ENCODE peak calls at places on chromosomes 6 and 20, in eight cellular contexts. O, F, H, D, V, P, A and B are unnamed samples.
A peak's percentile ranks its signal among the peaks of the same experiment; 100 is the strongest.

GRCh38 chr6:32147401-32148132 is 4.2 kb downstream of the PRRT1 start:
- DNase-seq in O (no peak), F (no peak), H (no peak), D (no peak), V (no peak), P (no peak), A (no peak), B (no peak)

GRCh38 chr20:49278817-49279676 is 1.2 kb upstream of the ZNFX1 start:
- DNase-seq in O (no peak), F (peak; percentile 69), H (no peak), D (no peak), V (no peak), P (no peak), A (peak; percentile 37), B (peak; percentile 65)

GRCh38 chr6:147510949-147511590 is 2.6 kb downstream of the SAMD5 start:
- DNase-seq in O (no peak), F (no peak), H (no peak), D (no peak), V (no peak), P (no peak), A (no peak), B (no peak)

GRCh38 chr20:24634855-24635254 is 165.4 kb downstream of the SYNDIG1 start:
- DNase-seq in O (no peak), F (peak; percentile 95), H (no peak), D (no peak), V (peak; percentile 29), P (peak; percentile 90), A (peak; percentile 34), B (peak; percentile 87)

GRCh38 chr20:62815066-62815991 is 1.5 kb upstream of the COL9A3 start:
- DNase-seq in O (no peak), F (peak; percentile 65), H (no peak), D (no peak), V (no peak), P (peak; percentile 58), A (peak; percentile 66), B (no peak)

GRCh38 chr6:161922631-161923119 is 648.8 kb upstream of the AGPAT4 start:
- DNase-seq in O (no peak), F (peak; percentile 86), H (peak; percentile 38), D (no peak), V (peak; percentile 75), P (peak; percentile 78), A (peak; percentile 52), B (peak; percentile 28)

GRCh38 chr6:21213492-21213891 is 380.1 kb upstream of the SOX4 start:
- DNase-seq in O (peak; percentile 84), F (no peak), H (no peak), D (no peak), V (no peak), P (peak; percentile 25), A (no peak), B (no peak)

GRCh38 chr6:10954590-10955010 is 67.7 kb downstream of the SYCP2L start:
- DNase-seq in O (peak; percentile 31), F (peak; percentile 81), H (peak; percentile 69), D (peak; percentile 77), V (peak; percentile 54), P (peak; percentile 68), A (peak; percentile 91), B (peak; percentile 85)

GRCh38 chr6:84282566-84282965 is 55.1 kb upstream of the CEP162 start:
- DNase-seq in O (no peak), F (peak; percentile 75), H (no peak), D (no peak), V (no peak), P (peak; percentile 86), A (no peak), B (no peak)

GRCh38 chr20:38426006-38426405 is 9.1 kb downstream of the SNHG17 start:
- DNase-seq in O (no peak), F (peak; percentile 98), H (no peak), D (no peak), V (no peak), P (peak; percentile 93), A (no peak), B (peak; percentile 84)

DNA sequence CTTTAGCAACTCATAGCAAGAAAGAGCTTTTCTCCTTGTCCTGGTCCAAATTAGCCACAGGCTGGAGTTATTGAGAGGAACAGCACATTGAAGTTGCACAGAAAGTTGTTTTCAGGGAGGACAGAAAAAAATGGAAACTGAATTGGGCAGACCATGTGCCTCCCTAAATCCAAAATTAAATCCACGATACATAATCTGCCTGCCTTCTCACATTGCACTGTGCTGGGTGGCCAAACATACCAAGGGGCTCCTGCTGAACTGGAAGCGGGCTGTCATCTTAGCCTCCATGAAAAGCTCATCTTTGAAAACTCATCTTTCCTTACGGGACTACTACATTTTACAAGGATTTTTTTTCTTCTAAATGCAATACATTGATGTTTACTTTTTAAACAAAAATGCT is 59.9 kb downstream of the TNFAIP3 start:
- DNase-seq in O (no peak), F (no peak), H (no peak), D (no peak), V (no peak), P (no peak), A (no peak), B (no peak)
- H3K9ac ChIP-seq in O (peak overlapping the region; percentile 60), F (no peak overlapping the region), H (no peak overlapping the region), D (no peak overlapping the region), V (no peak overlapping the region), P (no peak overlapping the region), A (no peak overlapping the region), B (peak overlapping the region; percentile 53)

GRCh38 chr20:34111712-34112599 is at the start of gene EIF2S2:
- DNase-seq in O (peak; percentile 95), F (peak; percentile 99), H (peak; percentile 99), D (peak; percentile 98), V (peak; percentile 97), P (peak; percentile 97), A (peak; percentile 100), B (peak; percentile 99)

GRCh38 chr20:34108616-34109174 is 3.3 kb downstream of the EIF2S2 start:
- DNase-seq in O (no peak), F (peak; percentile 29), H (no peak), D (no peak), V (no peak), P (no peak), A (no peak), B (no peak)

GRCh38 chr20:34110025-34111013 is 1.7 kb downstream of the EIF2S2 start:
- DNase-seq in O (no peak), F (peak; percentile 38), H (no peak), D (no peak), V (no peak), P (peak; percentile 12), A (no peak), B (peak; percentile 37)

GRCh38 chr20:34111057-34111711 is 859 bp downstream of the EIF2S2 start:
- DNase-seq in O (no peak), F (peak; percentile 79), H (no peak), D (no peak), V (no peak), P (peak; percentile 74), A (peak; percentile 36), B (peak; percentile 76)

GRCh38 chr20:34109442-34109841 is 2.6 kb downstream of the EIF2S2 start:
- DNase-seq in O (no peak), F (no peak), H (no peak), D (no peak), V (no peak), P (no peak), A (no peak), B (no peak)
- H3K4me3 ChIP-seq in O (peak overlapping the region; percentile 84), F (peak overlapping the region; percentile 94), H (no peak overlapping the region), D (no peak overlapping the region), V (no peak overlapping the region), P (no peak overlapping the region), A (no peak overlapping the region), B (peak overlapping the region; percentile 99)

DNA sequence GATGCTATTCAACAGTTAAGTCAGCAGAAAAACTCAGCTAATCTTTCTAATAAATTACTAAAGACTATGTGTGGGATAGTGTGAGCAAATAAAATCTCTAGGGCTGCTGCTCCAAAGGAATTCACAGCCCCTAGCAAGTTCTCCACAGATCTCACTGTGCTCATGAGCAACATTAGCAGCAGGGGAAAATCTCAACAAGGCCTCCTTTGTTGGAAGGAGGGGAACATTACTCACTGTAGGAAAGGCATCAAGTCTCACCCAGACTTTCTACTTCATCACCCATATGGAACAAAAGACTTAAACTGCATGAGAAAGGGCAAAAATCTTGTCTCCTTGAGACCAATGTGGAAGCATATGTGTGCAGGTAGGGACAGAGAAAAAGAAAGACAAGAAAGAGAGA is 726.4 kb upstream of the SLC35B3 start:
- DNase-seq in O (no peak), F (no peak), H (no peak), D (no peak), V (no peak), P (no peak), A (no peak), B (no peak)
- H3K9me3 ChIP-seq in O (no peaks in the 10 kb centered on the region), F (no peaks in the 10 kb centered on the region), H (no peaks in the 10 kb centered on the region), D (no peaks in the 10 kb centered on the region), V (no peaks in the 10 kb centered on the region), P (no peaks in the 10 kb centered on the region), A (no peaks in the 10 kb centered on the region), B (peaks cover 17% of the 10 kb centered on the region)

GRCh38 chr20:47929368-47930115 is 144.3 kb upstream of the SULF2 start:
- DNase-seq in O (no peak), F (peak; percentile 79), H (no peak), D (no peak), V (peak; percentile 41), P (peak; percentile 89), A (peak; percentile 56), B (peak; percentile 76)

GRCh38 chr20:47931002-47931401 is 145.7 kb upstream of the SULF2 start:
- DNase-seq in O (no peak), F (no peak), H (no peak), D (no peak), V (no peak), P (no peak), A (no peak), B (no peak)

GRCh38 chr20:47936612-47937011 is 151.3 kb upstream of the SULF2 start:
- DNase-seq in O (no peak), F (no peak), H (no peak), D (no peak), V (no peak), P (no peak), A (no peak), B (no peak)

GRCh38 chr20:47940101-47940813 is 155.0 kb upstream of the SULF2 start:
- DNase-seq in O (no peak), F (no peak), H (no peak), D (no peak), V (no peak), P (no peak), A (no peak), B (no peak)

DNA sequence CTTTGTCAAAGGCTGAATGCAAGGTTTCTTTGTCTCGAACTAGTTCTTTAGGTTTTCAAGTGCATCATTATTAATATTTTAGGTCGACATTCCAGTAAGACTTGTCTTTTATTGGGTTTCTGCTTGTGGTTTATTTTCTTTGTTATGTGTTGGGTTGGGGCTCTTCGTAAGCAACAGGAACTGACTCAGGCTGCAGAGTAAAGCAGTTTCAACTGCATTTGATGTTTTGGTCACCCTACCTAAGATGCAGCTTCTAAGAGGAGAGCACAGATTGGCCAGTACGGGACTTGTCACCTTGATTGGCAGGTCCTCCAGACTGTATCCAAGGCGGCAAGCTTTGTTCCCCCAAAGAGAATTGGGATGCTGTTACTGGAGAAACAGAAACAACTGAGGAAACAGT is 149.5 kb upstream of the SULF2 start:
- DNase-seq in O (no peak), F (no peak), H (no peak), D (no peak), V (no peak), P (peak; percentile 44), A (no peak), B (no peak)
- H3K9ac ChIP-seq in O (no peak overlapping the region), F (no peak overlapping the region), H (no peak overlapping the region), D (no peak overlapping the region), V (no peak overlapping the region), P (no peak overlapping the region), A (no peak overlapping the region), B (no peak overlapping the region)

GRCh38 chr6:3506751-3507388 is 50.0 kb upstream of the SLC22A23 start:
- DNase-seq in O (no peak), F (no peak), H (no peak), D (no peak), V (no peak), P (no peak), A (no peak), B (no peak)
- H3K4me3 ChIP-seq in O (no peak overlapping the region), F (no peak overlapping the region), H (no peak overlapping the region), D (no peak overlapping the region), V (no peak overlapping the region), P (no peak overlapping the region), A (no peak overlapping the region), B (no peak overlapping the region)

GRCh38 chr20:13501500-13501899 is 137.2 kb downstream of the TASP1 start:
- DNase-seq in O (no peak), F (no peak), H (no peak), D (no peak), V (no peak), P (no peak), A (no peak), B (no peak)
- H3K9me3 ChIP-seq in O (peaks cover 2% of the 10 kb centered on the region), F (peaks cover 8% of the 10 kb centered on the region), H (peaks cover 23% of the 10 kb centered on the region), D (peaks cover 20% of the 10 kb centered on the region), V (peaks cover 9% of the 10 kb centered on the region), P (no peaks in the 10 kb centered on the region), A (peaks cover 4% of the 10 kb centered on the region), B (peaks cover 49% of the 10 kb centered on the region)